ENCODE peak calls at places on chromosomes 16 and 17, in four cellular contexts. C, E, A and L are unnamed samples.

GRCh38 chr16:66845791-66846221 is 1.6 kb downstream of the CA7 start:
- DNase-seq in A (peak), C (no peak), E (no peak), L (no peak)

GRCh38 chr16:4115209-4115940 is 867 bp downstream of the ADCY9 start:
- DNase-seq in A (peak), E (peak), C (peak), L (peak)

GRCh38 chr17:2337811-2338657 is 733 bp downstream of the SGSM2 start:
- DNase-seq in E (peak), C (peak), A (peak), L (peak)

GRCh38 chr17:45246861-45247428 is 14.9 kb downstream of the SPATA32 start:
- DNase-seq in E (no peak), A (no peak), C (no peak), L (no peak)

GRCh38 chr16:24992696-24993095 is 22.5 kb downstream of the ARHGAP17 start:
- DNase-seq in A (no peak), E (no peak), C (no peak), L (no peak)

GRCh38 chr17:80375186-80375585 is 39.8 kb upstream of the ENDOV start:
- DNase-seq in E (peak), C (no peak), A (no peak), L (no peak)

GRCh38 chr17:47802341-47803022 is 19.1 kb downstream of the OSBPL7 start:
- DNase-seq in E (no peak), C (peak), A (peak), L (no peak)

GRCh38 chr16:73356401-73357079 is 308.6 kb upstream of the ZFHX3 start:
- DNase-seq in C (no peak), E (no peak), A (no peak), L (no peak)

GRCh38 chr16:29775742-29776408 is 2.2 kb upstream of the ZG16 start:
- DNase-seq in C (no peak), A (peak), E (no peak), L (no peak)

GRCh38 chr17:74513987-74514631 is 17.2 kb downstream of the CD300LB start:
- DNase-seq in C (peak), A (peak), E (no peak), L (peak)

GRCh38 chr17:50396261-50397110 is 837 bp downstream of the LRRC59 start:
- DNase-seq in A (peak), E (peak), C (peak), L (no peak)

GRCh38 chr17:6567528-6568185 is 11.3 kb upstream of the PITPNM3 start:
- DNase-seq in A (peak), C (peak), E (no peak), L (no peak)

GRCh38 chr17:28494445-28495188 is 11.5 kb upstream of the FOXN1 start:
- DNase-seq in E (peak), A (peak), C (peak), L (peak)

GRCh38 chr17:30477758-30478115 is 529 bp downstream of the GOSR1 start:
- DNase-seq in E (no peak), C (no peak), A (no peak), L (no peak)

GRCh38 chr17:56761387-56761786 is 72.3 kb downstream of the C17orf67 start:
- DNase-seq in E (no peak), C (no peak), A (no peak), L (no peak)

GRCh38 chr17:9839433-9839832 is 13.7 kb downstream of the GLP2R start:
- DNase-seq in E (no peak), A (no peak), C (no peak), L (no peak)
- TF ChIP-seq CTCF in E (no peak), A (no peak), C (no peak), L (no peak)

GRCh38 chr17:69506489-69506888 is 92.0 kb downstream of the MAP2K6 start:
- DNase-seq in C (no peak), E (no peak), A (no peak), L (no peak)
- TF ChIP-seq CTCF in C (no peak), E (no peak), A (peak), L (peak)

DNA sequence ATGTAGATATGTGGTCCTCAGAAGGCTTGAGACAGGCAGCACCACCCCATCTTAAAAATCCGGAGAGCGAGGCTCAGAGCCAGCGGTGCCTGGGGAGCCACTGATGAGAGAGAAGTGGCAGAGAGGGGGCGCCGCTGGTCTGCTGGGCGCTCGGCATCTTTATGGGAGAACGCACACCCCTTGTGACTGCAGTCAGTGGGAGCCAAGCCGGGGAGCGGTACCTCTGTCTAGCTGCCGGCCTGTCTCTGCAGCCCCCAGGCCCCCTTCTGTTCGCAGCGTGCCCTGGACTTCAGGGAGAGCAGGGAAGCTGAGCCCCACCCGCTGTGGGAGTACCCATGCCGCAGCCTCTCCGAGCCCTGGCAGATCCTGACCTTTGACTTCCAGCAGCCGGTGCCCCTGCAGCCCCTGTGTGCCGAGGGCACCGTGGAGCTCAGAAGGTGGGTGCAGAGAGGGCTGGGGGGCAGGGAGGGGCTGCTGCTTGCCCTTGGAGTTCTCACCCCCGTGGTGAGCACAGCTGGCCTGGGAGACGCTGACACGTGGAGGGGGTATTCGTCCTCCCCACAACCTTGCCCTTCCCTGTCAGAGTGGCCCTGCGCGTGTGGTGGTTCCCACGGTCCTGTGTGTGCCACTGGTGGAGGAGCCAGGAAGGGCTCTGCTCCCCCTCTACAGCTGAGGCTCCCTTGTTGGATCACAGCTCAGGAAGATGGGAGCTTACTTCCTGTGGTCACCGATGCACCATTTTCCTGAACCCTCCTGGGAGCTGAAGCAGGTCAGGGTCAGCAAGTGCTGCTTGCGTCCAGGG is 44.8 kb downstream of the PRMT7 start:
- DNase-seq in E (no peak), C (no peak), A (no peak), L (no peak)
- TF ChIP-seq CTCF in E (no peak), C (no peak), A (no peak), L (no peak)

GRCh38 chr16:397736-398332 is 835 bp downstream of the NME4 start:
- DNase-seq in A (no peak), C (peak), E (peak), L (peak)
- TF ChIP-seq CTCF in A (no peak), C (peak), E (peak), L (peak)

GRCh38 chr17:33712120-33712519 is 419.0 kb upstream of the ASIC2 start:
- DNase-seq in E (no peak), A (no peak), C (no peak), L (no peak)
- TF ChIP-seq CTCF in E (no peak), A (no peak), C (no peak), L (no peak)

GRCh38 chr16:19215705-19216104 is 47.7 kb downstream of the SYT17 start:
- DNase-seq in C (no peak), E (no peak), A (no peak), L (no peak)

GRCh38 chr16:19213885-19214284 is 45.8 kb downstream of the SYT17 start:
- DNase-seq in C (no peak), E (no peak), A (no peak), L (no peak)

GRCh38 chr16:19223235-19223847 is 55.3 kb downstream of the SYT17 start:
- DNase-seq in A (no peak), C (peak), E (no peak), L (no peak)

GRCh38 chr16:19218581-19218980 is 50.5 kb downstream of the SYT17 start:
- DNase-seq in E (no peak), C (no peak), A (no peak), L (no peak)

DNA sequence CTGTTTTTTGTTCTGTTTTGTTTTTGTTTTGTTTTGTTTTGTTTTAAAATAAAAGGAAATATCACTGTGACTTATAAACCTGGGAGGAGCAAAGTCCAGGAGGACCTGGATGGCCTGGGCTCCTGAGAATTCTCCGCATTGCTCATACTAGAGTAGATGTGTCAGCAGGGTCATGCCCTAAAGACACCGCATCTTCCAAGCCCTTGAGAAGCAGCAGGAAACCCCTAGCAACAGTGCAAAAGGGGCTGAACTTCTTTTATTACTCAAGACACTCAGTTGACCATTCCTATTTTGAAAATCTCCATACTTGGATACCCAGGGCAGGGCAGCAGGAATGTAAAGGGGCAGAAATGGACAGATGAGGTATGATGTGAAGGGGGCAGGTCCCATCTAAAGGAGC is 51.8 kb downstream of the SYT17 start:
- DNase-seq in C (no peak), E (no peak), A (no peak), L (no peak)
- TF ChIP-seq CTCF in C (no peak), E (no peak), A (no peak), L (no peak)

DNA sequence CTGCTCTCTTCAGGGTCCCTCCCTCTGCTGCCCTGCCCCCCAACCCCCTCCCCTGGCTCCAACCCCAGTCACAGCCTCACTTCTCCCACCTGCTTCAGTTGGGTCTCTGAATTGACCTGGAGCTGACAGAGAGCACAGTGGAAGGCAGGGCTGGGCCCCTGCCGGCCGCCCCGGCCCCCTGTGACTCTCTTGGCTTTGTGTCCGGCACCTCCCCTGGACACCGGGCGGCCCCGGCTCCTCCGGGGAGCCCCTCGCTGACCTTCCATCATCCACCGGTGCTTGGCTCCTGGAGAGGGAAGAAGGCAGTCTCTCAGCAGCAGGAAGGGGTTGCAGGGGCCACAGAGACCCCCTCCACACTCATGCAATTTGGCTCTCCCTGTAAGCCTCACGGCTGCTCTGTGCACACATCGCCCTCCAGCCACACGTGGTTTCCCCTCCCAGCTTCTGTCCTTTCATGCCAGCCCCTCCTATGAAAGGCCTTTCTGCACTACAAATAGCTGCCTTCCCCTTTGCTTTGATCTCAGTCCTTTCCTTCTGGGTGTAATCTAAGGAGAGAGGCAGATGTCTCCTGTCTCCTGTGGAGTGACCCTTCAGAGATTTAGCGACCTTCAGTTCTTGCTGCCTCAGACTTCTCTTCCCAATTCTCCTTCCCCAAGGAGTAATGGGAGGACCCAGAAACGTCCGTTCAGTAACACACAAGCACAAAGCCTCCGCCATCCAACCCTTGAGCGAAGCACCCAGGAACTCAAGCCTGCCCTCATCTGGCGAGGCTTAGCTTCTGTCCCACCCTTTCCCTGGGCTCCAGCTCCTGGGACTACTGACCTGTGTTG is 8.3 kb downstream of the NKIRAS2 start:
- DNase-seq in E (no peak), A (no peak), C (peak), L (no peak)
- TF ChIP-seq CTCF in E (no peak), A (no peak), C (peak), L (peak)

GRCh38 chr16:84555418-84556196 is 51.1 kb upstream of the MEAK7 start:
- DNase-seq in E (no peak), A (peak), C (no peak), L (no peak)
- TF ChIP-seq CTCF in E (no peak), A (no peak), C (no peak), L (no peak)